ENCODE peak calls at places on chromosomes 16 and 17, in seven cellular contexts. M, Z, K, U, C, F and N are unnamed samples.

GRCh38 chr17:68460096-68460495 is 2.8 kb upstream of the WIPI1 start:
- DNase-seq in K (no peak), F (no peak), M (no peak), Z (no peak), C (no peak), U (no peak), N (no peak)

GRCh38 chr16:68539704-68540370 is 746 bp downstream of the ZFP90 start:
- DNase-seq in C (no peak), U (no peak), M (no peak), F (no peak), K (no peak), Z (no peak), N (peak; percentile 16)

GRCh38 chr16:66399930-66400329 is 27.2 kb upstream of the BEAN1 start:
- DNase-seq in U (no peak), K (no peak), M (no peak), C (peak; percentile 46), F (no peak), Z (no peak), N (no peak)

GRCh38 chr17:28477928-28478327 is 4.5 kb downstream of the SLC13A2 start:
- DNase-seq in M (no peak), U (no peak), K (no peak), F (no peak), Z (no peak), C (no peak), N (no peak)

GRCh38 chr16:86680137-86680536 is 101.8 kb downstream of the FOXL1 start:
- DNase-seq in K (no peak), Z (no peak), U (no peak), C (no peak), F (no peak), M (no peak), N (no peak)

GRCh38 chr17:43224146-43224705 is 4.2 kb downstream of the CCDC200 start:
- DNase-seq in U (no peak), Z (no peak), M (no peak), K (no peak), C (no peak), F (no peak), N (no peak)

GRCh38 chr16:61233718-61234117 is 802.5 kb downstream of the CDH8 start:
- DNase-seq in C (no peak), Z (no peak), K (no peak), M (no peak), F (no peak), U (no peak), N (no peak)

GRCh38 chr17:13825526-13826040 is 223.9 kb upstream of the HS3ST3A1 start:
- DNase-seq in U (no peak), M (no peak), Z (no peak), F (no peak), C (no peak), K (no peak), N (no peak)

GRCh38 chr17:12222392-12222791 is 201.7 kb downstream of the MAP2K4 start:
- DNase-seq in M (no peak), F (no peak), C (no peak), K (no peak), Z (no peak), U (no peak), N (no peak)

GRCh38 chr16:70746708-70747424 is 54.1 kb downstream of the VAC14 start:
- DNase-seq in K (no peak), Z (peak; percentile 75), M (peak; percentile 99), U (no peak), F (peak; percentile 79), C (no peak), N (peak; percentile 83)

GRCh38 chr17:66716236-66717026 is 118.5 kb upstream of the CACNG5 start:
- DNase-seq in C (no peak), M (no peak), U (no peak), Z (no peak), F (peak; percentile 40), K (no peak), N (no peak)

GRCh38 chr17:28475151-28475900 is 1.9 kb downstream of the SLC13A2 start:
- DNase-seq in K (no peak), Z (no peak), C (no peak), F (no peak), M (peak; percentile 35), U (no peak), N (peak; percentile 59)

GRCh38 chr17:29911641-29912177 is 18.3 kb downstream of the SSH2 start:
- DNase-seq in C (no peak), Z (no peak), F (no peak), K (no peak), M (no peak), U (no peak), N (no peak)

GRCh38 chr17:49197346-49197998 is 12.9 kb downstream of the GNGT2 start:
- DNase-seq in M (no peak), C (no peak), Z (no peak), U (no peak), K (no peak), F (no peak), N (no peak)

GRCh38 chr17:73711184-73711583 is 66.9 kb upstream of the SDK2 start:
- DNase-seq in C (no peak), F (no peak), M (no peak), U (peak; percentile 12), Z (no peak), K (no peak), N (no peak)

GRCh38 chr17:48961516-48962233 is 6.7 kb downstream of the GIP start:
- DNase-seq in K (no peak), C (no peak), M (peak; percentile 78), F (peak; percentile 83), U (no peak), Z (no peak), N (no peak)

GRCh38 chr17:62704381-62704971 is 77.0 kb downstream of the MRC2 start:
- DNase-seq in K (no peak), C (no peak), U (no peak), F (peak; percentile 44), Z (no peak), M (no peak), N (peak; percentile 53)

GRCh38 chr17:44909681-44910144 is 5.6 kb downstream of the GFAP start:
- DNase-seq in Z (no peak), F (no peak), C (peak; percentile 46), K (no peak), M (no peak), U (no peak), N (no peak)

GRCh38 chr16:54986404-54986803 is 55.7 kb downstream of the IRX5 start:
- DNase-seq in F (no peak), Z (no peak), C (no peak), M (no peak), K (no peak), U (no peak), N (no peak)

GRCh38 chr16:57479422-57480126 is 6.7 kb downstream of the DOK4 start:
- DNase-seq in C (peak; percentile 85), F (no peak), K (peak; percentile 50), U (no peak), Z (no peak), M (peak; percentile 60), N (no peak)

GRCh38 chr17:30000755-30001257 is 59.4 kb downstream of the EFCAB5 start:
- DNase-seq in F (no peak), C (no peak), U (no peak), Z (no peak), M (no peak), K (no peak), N (peak; percentile 34)

GRCh38 chr17:44269118-44269794 is 1.3 kb upstream of the SLC4A1 start:
- DNase-seq in C (peak; percentile 47), K (no peak), F (peak; percentile 63), U (no peak), M (no peak), Z (no peak), N (peak; percentile 69)

GRCh38 chr17:19723967-19724366 is 7.6 kb upstream of the SLC47A2 start:
- DNase-seq in C (no peak), U (no peak), M (no peak), K (no peak), F (no peak), Z (no peak), N (peak; percentile 46)

GRCh38 chr16:3094289-3095027 is 4.6 kb downstream of the ZSCAN10 start:
- DNase-seq in U (no peak), Z (peak; percentile 47), K (no peak), F (peak; percentile 69), C (peak; percentile 59), M (peak; percentile 55), N (peak; percentile 73)

GRCh38 chr16:20774703-20775362 is 11.0 kb downstream of the ACSM3 start:
- DNase-seq in U (peak; percentile 9), M (peak; percentile 67), F (peak; percentile 58), Z (peak; percentile 68), C (peak; percentile 44), K (peak; percentile 80), N (peak; percentile 82)
- TF ChIP-seq JUND in U (no peak), M (no peak), F (no peak), Z (no peak), C (no peak), K (no peak), N (no peak)

GRCh38 chr16:13883881-13884280 is 36.1 kb upstream of the ERCC4 start:
- DNase-seq in K (no peak), Z (no peak), F (no peak), U (no peak), M (no peak), C (no peak), N (no peak)
- TF ChIP-seq JUND in K (no peak), Z (no peak), F (no peak), U (no peak), M (no peak), C (no peak), N (no peak)

GRCh38 chr17:40474419-40475002 is 26.9 kb downstream of the TNS4 start:
- DNase-seq in Z (no peak), C (no peak), K (no peak), F (peak; percentile 53), U (no peak), M (no peak), N (no peak)
- TF ChIP-seq JUND in Z (no peak), C (no peak), K (no peak), F (no peak), U (no peak), M (no peak), N (no peak)

GRCh38 chr16:24504467-24505345 is 34.7 kb upstream of the RBBP6 start:
- DNase-seq in F (peak; percentile 70), U (peak; percentile 17), C (peak; percentile 64), M (peak; percentile 67), Z (peak; percentile 74), K (peak; percentile 38), N (peak; percentile 79)

GRCh38 chr16:24493859-24494258 is 45.5 kb upstream of the RBBP6 start:
- DNase-seq in Z (no peak), K (no peak), U (no peak), C (no peak), M (no peak), F (peak; percentile 21), N (no peak)

GRCh38 chr16:24497405-24497804 is 42.0 kb upstream of the RBBP6 start:
- DNase-seq in Z (no peak), M (no peak), C (no peak), U (no peak), K (no peak), F (no peak), N (no peak)

DNA sequence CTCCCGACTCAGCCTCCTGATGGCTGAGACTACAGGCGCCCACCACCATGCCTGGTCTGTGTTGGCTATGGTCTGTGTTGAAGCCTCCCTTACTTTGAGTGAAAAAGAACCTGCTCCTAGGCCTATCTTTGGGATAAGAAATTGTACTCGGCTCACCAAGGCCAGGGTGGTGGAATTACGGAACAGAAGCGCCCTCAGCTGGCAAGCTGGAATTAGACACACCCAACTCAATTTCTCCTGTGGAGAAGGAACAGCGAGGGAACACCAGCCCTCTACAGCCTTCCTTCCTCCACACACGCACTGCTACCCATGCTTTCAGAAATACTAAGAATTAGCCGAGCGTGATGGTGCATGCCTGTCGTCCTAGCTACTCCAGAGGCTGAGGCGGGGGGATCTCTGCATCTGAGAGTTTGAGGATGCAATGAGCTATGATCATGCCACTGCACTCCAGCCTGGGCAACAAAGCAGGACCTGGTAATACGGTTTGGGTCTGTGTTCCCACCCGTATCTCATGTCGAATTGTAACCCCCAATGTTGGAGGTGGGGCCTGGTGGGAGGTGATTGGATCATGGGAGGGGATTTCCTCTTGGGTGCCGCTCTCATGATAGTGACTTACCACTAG is 40.1 kb upstream of the RBBP6 start:
- DNase-seq in M (peak; percentile 21), K (peak; percentile 44), C (peak; percentile 47), U (no peak), F (peak; percentile 47), Z (peak; percentile 37), N (peak; percentile 53)
- TF ChIP-seq JUND in M (no peak), K (no peak), C (no peak), U (no peak), F (no peak), Z (no peak), N (no peak)